ENCODE peak calls at places on chromosome 3, in six cellular contexts. U, Z, F, C, O and J are unnamed samples. For H3K9me3, the result is how much of the 10 kb centered on the place peaks cover.

GRCh38 chr3:148642616-148643015 is 55.1 kb upstream of the AGTR1 start:
- DNase-seq in Z (no peak), C (no peak), F (no peak), O (no peak), U (peak), J (no peak)

GRCh38 chr3:4515896-4516295 is 22.7 kb downstream of the ITPR1 start:
- DNase-seq in U (no peak), Z (no peak), C (no peak), O (no peak), F (no peak), J (peak)

GRCh38 chr3:30904986-30905385 is 10.5 kb upstream of the GADL1 start:
- DNase-seq in Z (no peak), U (no peak), O (no peak), F (no peak), C (no peak), J (no peak)

GRCh38 chr3:71425491-71426071 is 157.9 kb downstream of the FOXP1 start:
- DNase-seq in Z (no peak), O (no peak), F (no peak), U (no peak), C (no peak), J (no peak)

GRCh38 chr3:115615001-115615447 is 8.3 kb upstream of the GAP43 start:
- DNase-seq in O (no peak), C (no peak), Z (no peak), U (no peak), F (peak), J (no peak)

GRCh38 chr3:69925506-69925905 is 74.0 kb upstream of the SAMMSON start:
- DNase-seq in C (no peak), O (no peak), U (no peak), Z (no peak), F (no peak), J (no peak)

GRCh38 chr3:58250093-58250707 is 12.6 kb downstream of the ABHD6 start:
- DNase-seq in O (no peak), F (no peak), C (no peak), Z (no peak), U (no peak), J (no peak)

GRCh38 chr3:61686228-61686648 is 124.9 kb downstream of the PTPRG start:
- DNase-seq in C (no peak), U (no peak), F (no peak), Z (no peak), O (no peak), J (no peak)

GRCh38 chr3:184440161-184440560 is 60.3 kb downstream of the CHRD start:
- DNase-seq in O (no peak), Z (no peak), C (no peak), F (no peak), U (no peak), J (no peak)

GRCh38 chr3:49792371-49793150 is 6.2 kb upstream of the IP6K1 start:
- DNase-seq in Z (no peak), C (no peak), U (no peak), O (no peak), F (no peak), J (no peak)

GRCh38 chr3:42552830-42553229 is 28.9 kb downstream of the SEC22C start:
- DNase-seq in F (no peak), Z (peak), U (no peak), O (no peak), C (no peak), J (no peak)

GRCh38 chr3:186209810-186210752 is 101.2 kb upstream of the ETV5 start:
- DNase-seq in F (no peak), Z (peak), C (peak), O (peak), U (no peak), J (peak)

GRCh38 chr3:102195198-102195948 is 239.4 kb upstream of the ZPLD1 start:
- DNase-seq in Z (no peak), C (peak), U (peak), O (peak), F (no peak), J (peak)

GRCh38 chr3:183548262-183548769 is 7.2 kb downstream of the KLHL6 start:
- DNase-seq in Z (no peak), C (no peak), O (no peak), F (no peak), U (peak), J (no peak)

GRCh38 chr3:162134571-162134970 is 638.0 kb downstream of the OTOL1 start:
- DNase-seq in O (no peak), F (no peak), U (no peak), C (no peak), Z (no peak), J (no peak)

GRCh38 chr3:134357914-134358811 is 16.1 kb downstream of the AMOTL2 start:
- DNase-seq in Z (peak), C (no peak), F (peak), O (peak), U (peak), J (peak)

GRCh38 chr3:109336272-109336957 is 931 bp downstream of the DPPA4 start:
- DNase-seq in Z (no peak), O (no peak), U (no peak), F (no peak), C (no peak), J (peak)

GRCh38 chr3:72563690-72564370 is 284.4 kb downstream of the SHQ1 start:
- DNase-seq in O (no peak), U (no peak), C (no peak), Z (no peak), F (no peak), J (no peak)

GRCh38 chr3:53730565-53730964 is 115.7 kb downstream of the CHDH start:
- DNase-seq in C (peak), U (no peak), F (no peak), Z (no peak), O (no peak), J (no peak)

GRCh38 chr3:168360993-168361392 is 265.3 kb upstream of the GOLIM4 start:
- DNase-seq in U (no peak), C (no peak), F (no peak), O (no peak), Z (no peak), J (no peak)

GRCh38 chr3:130960139-130960779 is 66.4 kb downstream of the ASTE1 start:
- DNase-seq in Z (no peak), O (no peak), C (no peak), F (no peak), U (no peak), J (no peak)

GRCh38 chr3:188170461-188171459 is 16.8 kb downstream of the LPP start:
- DNase-seq in Z (no peak), U (peak), C (no peak), F (no peak), O (no peak), J (peak)

GRCh38 chr3:7913283-7913682 is 588.3 kb upstream of the LMCD1 start:
- DNase-seq in C (no peak), F (no peak), O (no peak), U (no peak), Z (no peak), J (no peak)

GRCh38 chr3:155334897-155335883 is 41.7 kb upstream of the STRIT1 start:
- DNase-seq in C (no peak), O (no peak), Z (no peak), F (no peak), U (no peak), J (no peak)

GRCh38 chr3:55042591-55042990 is 114.7 kb upstream of the LRTM1 start:
- DNase-seq in Z (no peak), C (no peak), F (no peak), U (no peak), O (no peak), J (no peak)

GRCh38 chr3:184466413-184466960 is 86.6 kb downstream of the CHRD start:
- DNase-seq in O (no peak), F (no peak), U (no peak), Z (peak), C (peak), J (peak)

GRCh38 chr3:120741837-120742197 is 499 bp downstream of the RABL3 start:
- DNase-seq in O (peak), Z (no peak), U (no peak), F (peak), C (no peak), J (no peak)

GRCh38 chr3:65713016-65713415 is 325.7 kb downstream of the MAGI1 start:
- DNase-seq in U (no peak), O (no peak), C (no peak), F (no peak), Z (no peak), J (no peak)

GRCh38 chr3:139312959-139313358 is 30.9 kb upstream of the MRPS22 start:
- DNase-seq in F (no peak), C (no peak), U (peak), Z (no peak), O (no peak), J (no peak)

GRCh38 chr3:169965562-169965961 is 1.0 kb upstream of the SEC62 start:
- DNase-seq in O (no peak), F (no peak), Z (no peak), C (no peak), U (no peak), J (no peak)

GRCh38 chr3:12948891-12949711 is 107.7 kb upstream of the RPL32 start:
- DNase-seq in C (no peak), O (no peak), Z (peak), U (no peak), F (peak), J (no peak)

GRCh38 chr3:135103913-135104312 is 308.9 kb downstream of the EPHB1 start:
- DNase-seq in F (no peak), U (no peak), O (no peak), Z (no peak), C (no peak), J (no peak)

GRCh38 chr3:131216801-131217200 is 164.8 kb upstream of the NUDT16 start:
- DNase-seq in C (no peak), Z (peak), U (peak), O (peak), F (peak), J (no peak)

GRCh38 chr3:43892061-43892460 is 201.3 kb downstream of the ABHD5 start:
- DNase-seq in O (no peak), U (no peak), Z (no peak), F (no peak), C (no peak), J (no peak)

GRCh38 chr3:192273611-192274010 is 453.7 kb downstream of the FGF12 start:
- DNase-seq in F (no peak), U (no peak), C (no peak), Z (no peak), O (no peak), J (no peak)

GRCh38 chr3:190117995-190118394 is 2.7 kb downstream of the P3H2 start:
- DNase-seq in U (no peak), Z (no peak), F (no peak), C (no peak), O (no peak), J (no peak)

GRCh38 chr3:30516238-30516637 is 90.2 kb upstream of the TGFBR2 start:
- DNase-seq in Z (no peak), U (no peak), F (no peak), C (no peak), O (no peak), J (no peak)

DNA sequence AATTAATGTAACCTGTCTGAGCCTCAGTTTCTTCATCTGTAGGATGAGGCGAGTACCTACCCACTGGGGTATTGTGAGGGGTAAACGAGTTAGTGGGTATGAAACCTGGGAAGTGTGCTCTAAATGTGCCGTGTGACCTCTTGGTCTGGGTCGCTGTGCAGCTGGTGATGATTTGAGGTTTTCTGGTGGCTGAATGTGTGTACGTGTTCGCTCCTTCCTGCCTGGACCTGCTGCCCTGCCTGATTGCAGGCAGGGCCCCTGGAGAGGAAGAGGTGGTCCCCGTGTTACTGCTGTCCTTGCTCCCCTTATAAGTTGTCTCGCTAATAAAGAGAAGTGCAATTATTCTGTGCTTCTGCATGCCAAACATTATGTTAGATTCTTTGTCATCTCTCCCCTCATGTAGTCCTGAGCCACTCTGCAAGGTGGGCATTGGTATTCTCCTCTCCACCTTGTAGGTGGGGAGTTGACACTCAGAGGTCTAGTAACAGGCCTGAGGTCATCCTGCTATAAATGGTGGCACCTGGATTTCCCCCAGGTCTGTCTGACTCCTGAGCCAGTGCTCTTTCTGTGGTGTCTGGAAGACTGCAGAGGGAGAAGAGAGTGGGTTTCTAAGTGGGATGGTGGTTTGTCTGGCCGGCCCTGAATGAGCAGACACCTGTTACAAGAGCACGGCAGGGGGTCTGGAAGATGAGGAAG is 15.7 kb downstream of the PDIA5 start:
- DNase-seq in F (no peak), C (no peak), Z (peak), O (no peak), U (no peak), J (no peak)
- TF ChIP-seq POLR2A in F (no peak), C (no peak), Z (no peak), O (no peak), U (no peak), J (no peak)

GRCh38 chr3:88076712-88077111 is 17.7 kb downstream of the ZNF654 start:
- DNase-seq in C (no peak), Z (no peak), U (no peak), O (no peak), F (no peak), J (no peak)

GRCh38 chr3:88078930-88079329 is 19.9 kb downstream of the ZNF654 start:
- DNase-seq in F (no peak), Z (no peak), C (no peak), O (no peak), U (no peak), J (no peak)

GRCh38 chr3:88075061-88075460 is 16.0 kb downstream of the ZNF654 start:
- DNase-seq in O (no peak), C (no peak), Z (no peak), U (no peak), F (no peak), J (peak)

DNA sequence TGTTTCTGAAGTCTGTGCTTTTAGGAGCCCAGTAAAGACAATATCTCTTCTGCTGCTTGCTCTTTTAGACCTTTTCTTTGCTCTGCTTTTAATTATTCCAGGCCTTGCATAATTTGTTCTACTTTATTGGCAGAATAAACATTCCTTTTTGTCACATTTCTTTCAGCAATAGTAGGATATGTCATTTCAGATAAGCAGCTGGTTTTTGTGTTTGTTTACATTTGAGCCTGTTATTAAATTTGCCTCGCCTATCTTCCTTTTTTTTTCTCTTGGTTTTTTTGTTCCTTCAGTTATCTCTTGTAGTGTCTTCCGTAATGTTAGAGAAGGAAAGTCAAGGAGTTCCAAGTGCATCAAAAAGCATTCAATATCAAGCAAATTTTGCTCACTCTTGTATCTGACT is 16.4 kb downstream of the ZNF654 start:
- DNase-seq in O (no peak), U (no peak), C (no peak), F (no peak), Z (no peak), J (no peak)
- H3K9me3 ChIP-seq in O (under half), U (under half), C (under half), F (under half), Z (under half), J (under half)

GRCh38 chr3:146223401-146224373 is 27.2 kb downstream of the PLSCR4 start:
- DNase-seq in Z (no peak), U (peak), O (no peak), F (no peak), C (no peak), J (peak)

GRCh38 chr3:146221276-146221675 is 29.6 kb downstream of the PLSCR4 start:
- DNase-seq in C (no peak), U (no peak), Z (no peak), F (no peak), O (no peak), J (no peak)

GRCh38 chr3:146227486-146227885 is 23.4 kb downstream of the PLSCR4 start:
- DNase-seq in U (no peak), Z (no peak), C (no peak), O (no peak), F (no peak), J (no peak)

GRCh38 chr3:146218880-146219866 is 31.7 kb downstream of the PLSCR4 start:
- DNase-seq in C (peak), U (peak), F (no peak), O (peak), Z (peak), J (peak)

GRCh38 chr3:146222204-146223046 is 28.5 kb downstream of the PLSCR4 start:
- DNase-seq in O (no peak), C (no peak), Z (no peak), U (peak), F (peak), J (no peak)
- TF ChIP-seq POLR2A in O (no peak), C (no peak), Z (no peak), U (no peak), F (no peak), J (no peak)

GRCh38 chr3:25493246-25493645 is 65.2 kb downstream of the RARB start:
- DNase-seq in F (no peak), Z (no peak), U (peak), O (no peak), C (no peak), J (no peak)

GRCh38 chr3:25493786-25494185 is 65.7 kb downstream of the RARB start:
- DNase-seq in Z (no peak), C (no peak), F (no peak), O (no peak), U (peak), J (no peak)

GRCh38 chr3:25495304-25495703 is 67.2 kb downstream of the RARB start:
- DNase-seq in C (no peak), U (no peak), Z (no peak), F (no peak), O (no peak), J (no peak)

GRCh38 chr3:25497096-25497495 is 69.0 kb downstream of the RARB start:
- DNase-seq in O (no peak), F (no peak), C (no peak), U (no peak), Z (no peak), J (no peak)

GRCh38 chr3:25495726-25496125 is 67.7 kb downstream of the RARB start:
- DNase-seq in F (no peak), C (no peak), O (no peak), U (no peak), Z (no peak), J (no peak)
- H3K9me3 ChIP-seq in F (under half), C (under half), O (under half), U (half or more), Z (under half), J (under half)

DNA sequence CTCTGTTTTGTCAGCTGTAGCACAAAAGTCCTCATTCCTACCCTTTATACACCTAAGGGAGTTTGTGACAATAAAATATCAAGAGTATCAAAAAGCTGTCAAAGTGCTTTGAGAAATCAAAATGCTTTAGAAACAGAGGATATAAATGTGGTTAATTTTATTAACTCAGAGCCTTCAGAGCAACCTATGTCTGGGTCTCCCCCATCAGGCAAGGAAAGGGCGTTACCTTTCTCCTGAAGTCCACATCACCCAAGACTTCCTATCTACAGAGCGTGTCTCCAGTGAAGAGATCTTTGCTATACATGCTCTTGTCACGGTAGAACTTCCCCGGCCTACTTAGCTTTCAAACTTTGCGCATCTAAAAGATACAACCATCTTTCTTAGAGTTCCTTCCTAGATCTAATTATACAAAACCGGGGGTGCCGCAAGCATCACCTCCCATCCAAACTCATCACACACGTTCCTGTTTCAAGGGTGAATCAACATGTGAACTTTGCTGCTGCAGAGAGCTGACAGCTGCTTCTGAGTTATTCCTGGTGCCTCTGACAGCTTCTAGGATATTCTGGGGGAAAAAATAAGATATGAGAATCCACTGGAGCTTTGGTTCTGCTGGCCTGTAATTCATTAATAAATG is 93.0 kb downstream of the RARB start:
- DNase-seq in C (no peak), U (no peak), Z (no peak), F (no peak), O (no peak), J (no peak)
- TF ChIP-seq POLR2A in C (no peak), U (no peak), Z (no peak), F (no peak), O (no peak), J (no peak)

DNA sequence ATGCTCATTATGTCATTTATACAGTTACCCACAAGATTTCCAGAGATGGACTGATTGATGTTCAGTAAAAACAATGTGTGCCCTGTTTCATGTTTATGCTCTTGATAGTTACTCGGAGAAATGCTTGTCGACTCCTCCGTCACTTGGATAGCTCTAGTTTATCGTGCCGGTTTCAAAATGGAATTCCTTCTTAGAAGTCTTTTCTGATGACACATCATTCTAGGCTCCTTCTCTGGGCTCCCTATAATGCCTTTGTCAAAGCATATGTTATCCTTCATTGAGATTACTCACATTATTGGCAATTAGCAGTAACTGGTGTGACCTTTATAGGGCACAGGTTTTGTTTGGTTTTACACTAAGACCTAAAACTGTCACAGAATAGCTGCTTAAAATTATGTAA is 201.7 kb downstream of the CNTN6 start:
- DNase-seq in F (no peak), O (no peak), Z (no peak), U (no peak), C (no peak), J (no peak)
- H3K9me3 ChIP-seq in F (under half), O (under half), Z (under half), U (under half), C (under half), J (under half)

GRCh38 chr3:112298781-112299180 is 4.8 kb upstream of the SLC9C1 start:
- DNase-seq in Z (no peak), O (no peak), C (no peak), U (no peak), F (no peak), J (no peak)

GRCh38 chr3:112289011-112289410 is 5.0 kb downstream of the SLC9C1 start:
- DNase-seq in C (no peak), Z (no peak), U (no peak), O (no peak), F (no peak), J (no peak)

GRCh38 chr3:112297714-112298113 is 3.7 kb upstream of the SLC9C1 start:
- DNase-seq in O (no peak), Z (no peak), F (no peak), C (no peak), U (no peak), J (no peak)

GRCh38 chr3:112293368-112294321 is at the start of gene SLC9C1:
- DNase-seq in Z (peak), O (no peak), U (peak), C (no peak), F (peak), J (peak)
- TF ChIP-seq POLR2A in Z (no peak), O (no peak), U (no peak), C (no peak), F (peak), J (no peak)